ENCODE peak calls at places on chromosomes 7 and 10, in seven cellular contexts. One of them, this sample, is unnamed.

GRCh38 chr10:113297226-113297625 is 255.6 kb upstream of the HABP2 start:
- DNase-seq in ovary: no peak
- DNase-seq in heart right ventricle: no peak
- DNase-seq in A549: no peak
- DNase-seq in cardiac muscle cell: no peak
- DNase-seq in IMR-90: peak; percentile 14
- DNase-seq in adrenal gland: no peak
- DNase-seq in this sample: no peak

GRCh38 chr7:2575046-2575732 is 16.4 kb downstream of the IQCE start:
- DNase-seq in ovary: no peak
- DNase-seq in heart right ventricle: no peak
- DNase-seq in A549: no peak
- DNase-seq in cardiac muscle cell: no peak
- DNase-seq in IMR-90: no peak
- DNase-seq in adrenal gland: no peak
- DNase-seq in this sample: no peak

GRCh38 chr10:84613336-84614021 is 285.1 kb downstream of the CCSER2 start:
- DNase-seq in ovary: no peak
- DNase-seq in heart right ventricle: peak; percentile 9
- DNase-seq in A549: peak; percentile 41
- DNase-seq in cardiac muscle cell: peak; percentile 87
- DNase-seq in IMR-90: no peak
- DNase-seq in adrenal gland: no peak
- DNase-seq in this sample: peak; percentile 16

GRCh38 chr7:18927134-18927533 is 190.3 kb downstream of the TWIST1 start:
- DNase-seq in ovary: no peak
- DNase-seq in heart right ventricle: no peak
- DNase-seq in A549: no peak
- DNase-seq in cardiac muscle cell: no peak
- DNase-seq in IMR-90: peak; percentile 72
- DNase-seq in adrenal gland: no peak
- DNase-seq in this sample: no peak

GRCh38 chr7:151837285-151838042 is 39.5 kb downstream of the PRKAG2 start:
- DNase-seq in ovary: no peak
- DNase-seq in heart right ventricle: no peak
- DNase-seq in A549: no peak
- DNase-seq in cardiac muscle cell: peak; percentile 31
- DNase-seq in IMR-90: no peak
- DNase-seq in adrenal gland: no peak
- DNase-seq in this sample: no peak

GRCh38 chr10:118737594-118738302 is 17.0 kb downstream of the CACUL1 start:
- DNase-seq in ovary: no peak
- DNase-seq in heart right ventricle: no peak
- DNase-seq in A549: no peak
- DNase-seq in cardiac muscle cell: no peak
- DNase-seq in IMR-90: no peak
- DNase-seq in adrenal gland: no peak
- DNase-seq in this sample: no peak

GRCh38 chr10:77563638-77564270 is 73.9 kb downstream of the KCNMA1 start:
- DNase-seq in ovary: no peak
- DNase-seq in heart right ventricle: no peak
- DNase-seq in A549: no peak
- DNase-seq in cardiac muscle cell: no peak
- DNase-seq in IMR-90: no peak
- DNase-seq in adrenal gland: no peak
- DNase-seq in this sample: no peak

GRCh38 chr7:129843365-129843898 is 109.3 kb downstream of the UBE2H start:
- DNase-seq in ovary: no peak
- DNase-seq in heart right ventricle: no peak
- DNase-seq in A549: no peak
- DNase-seq in cardiac muscle cell: no peak
- DNase-seq in IMR-90: no peak
- DNase-seq in adrenal gland: no peak
- DNase-seq in this sample: no peak

GRCh38 chr10:86359111-86359510 is 7.5 kb downstream of the GRID1 start:
- DNase-seq in ovary: peak; percentile 3
- DNase-seq in heart right ventricle: no peak
- DNase-seq in A549: no peak
- DNase-seq in cardiac muscle cell: no peak
- DNase-seq in IMR-90: no peak
- DNase-seq in adrenal gland: no peak
- DNase-seq in this sample: no peak

GRCh38 chr7:127514499-127514898 is 70.9 kb downstream of the GCC1 start:
- DNase-seq in ovary: no peak
- DNase-seq in heart right ventricle: no peak
- DNase-seq in A549: peak; percentile 31
- DNase-seq in cardiac muscle cell: peak; percentile 34
- DNase-seq in IMR-90: peak; percentile 39
- DNase-seq in adrenal gland: no peak
- DNase-seq in this sample: no peak

GRCh38 chr7:105389090-105389650 is 449 bp upstream of the SRPK2 start:
- DNase-seq in ovary: no peak
- DNase-seq in heart right ventricle: peak; percentile 46
- DNase-seq in A549: peak; percentile 89
- DNase-seq in cardiac muscle cell: peak; percentile 77
- DNase-seq in IMR-90: peak; percentile 40
- DNase-seq in adrenal gland: peak; percentile 53
- DNase-seq in this sample: peak; percentile 20

GRCh38 chr7:136133491-136133990 is 156.4 kb upstream of the MTPN start:
- DNase-seq in ovary: no peak
- DNase-seq in heart right ventricle: no peak
- DNase-seq in A549: no peak
- DNase-seq in cardiac muscle cell: peak; percentile 10
- DNase-seq in IMR-90: peak; percentile 8
- DNase-seq in adrenal gland: no peak
- DNase-seq in this sample: no peak

GRCh38 chr10:131576341-131577177 is 265.0 kb upstream of the TCERG1L start:
- DNase-seq in ovary: no peak
- DNase-seq in heart right ventricle: no peak
- DNase-seq in A549: no peak
- DNase-seq in cardiac muscle cell: no peak
- DNase-seq in IMR-90: no peak
- DNase-seq in adrenal gland: no peak
- DNase-seq in this sample: no peak

GRCh38 chr10:117458571-117458970 is 83.3 kb upstream of the PDZD8 start:
- DNase-seq in ovary: no peak
- DNase-seq in heart right ventricle: no peak
- DNase-seq in A549: no peak
- DNase-seq in cardiac muscle cell: no peak
- DNase-seq in IMR-90: no peak
- DNase-seq in adrenal gland: no peak
- DNase-seq in this sample: no peak

GRCh38 chr10:132175907-132176581 is 10.7 kb upstream of the DPYSL4 start:
- DNase-seq in ovary: no peak
- DNase-seq in heart right ventricle: no peak
- DNase-seq in A549: no peak
- DNase-seq in cardiac muscle cell: peak; percentile 30
- DNase-seq in IMR-90: no peak
- DNase-seq in adrenal gland: no peak
- DNase-seq in this sample: no peak

GRCh38 chr7:85426487-85426960 is 239.7 kb upstream of the SEMA3D start:
- DNase-seq in ovary: no peak
- DNase-seq in heart right ventricle: no peak
- DNase-seq in A549: no peak
- DNase-seq in cardiac muscle cell: no peak
- DNase-seq in IMR-90: peak; percentile 29
- DNase-seq in adrenal gland: no peak
- DNase-seq in this sample: no peak

GRCh38 chr7:108181073-108181985 is 51.2 kb upstream of the LAMB4 start:
- DNase-seq in ovary: no peak
- DNase-seq in heart right ventricle: no peak
- DNase-seq in A549: peak; percentile 39
- DNase-seq in cardiac muscle cell: peak; percentile 51
- DNase-seq in IMR-90: peak; percentile 67
- DNase-seq in adrenal gland: no peak
- DNase-seq in this sample: no peak

GRCh38 chr10:78923644-78924318 is 145.0 kb upstream of the ZMIZ1 start:
- DNase-seq in ovary: no peak
- DNase-seq in heart right ventricle: no peak
- DNase-seq in A549: no peak
- DNase-seq in cardiac muscle cell: no peak
- DNase-seq in IMR-90: no peak
- DNase-seq in adrenal gland: no peak
- DNase-seq in this sample: no peak

GRCh38 chr10:26448706-26449435 is 10.7 kb downstream of the APBB1IP start:
- DNase-seq in ovary: no peak
- DNase-seq in heart right ventricle: no peak
- DNase-seq in A549: no peak
- DNase-seq in cardiac muscle cell: no peak
- DNase-seq in IMR-90: no peak
- DNase-seq in adrenal gland: no peak
- DNase-seq in this sample: peak; percentile 92

GRCh38 chr7:52479990-52480389 is 555.4 kb upstream of the POM121L12 start:
- DNase-seq in ovary: no peak
- DNase-seq in heart right ventricle: no peak
- DNase-seq in A549: no peak
- DNase-seq in cardiac muscle cell: no peak
- DNase-seq in IMR-90: no peak
- DNase-seq in adrenal gland: no peak
- DNase-seq in this sample: no peak
- H3K4me1 ChIP-seq in ovary: no peaks in the 10 kb centered on the region
- H3K4me1 ChIP-seq in heart right ventricle: no peaks in the 10 kb centered on the region
- H3K4me1 ChIP-seq in A549: no peaks in the 10 kb centered on the region
- H3K4me1 ChIP-seq in cardiac muscle cell: no peaks in the 10 kb centered on the region
- H3K4me1 ChIP-seq in IMR-90: no peaks in the 10 kb centered on the region
- H3K4me1 ChIP-seq in adrenal gland: no peaks in the 10 kb centered on the region
- H3K4me1 ChIP-seq in this sample: no peaks in the 10 kb centered on the region

DNA sequence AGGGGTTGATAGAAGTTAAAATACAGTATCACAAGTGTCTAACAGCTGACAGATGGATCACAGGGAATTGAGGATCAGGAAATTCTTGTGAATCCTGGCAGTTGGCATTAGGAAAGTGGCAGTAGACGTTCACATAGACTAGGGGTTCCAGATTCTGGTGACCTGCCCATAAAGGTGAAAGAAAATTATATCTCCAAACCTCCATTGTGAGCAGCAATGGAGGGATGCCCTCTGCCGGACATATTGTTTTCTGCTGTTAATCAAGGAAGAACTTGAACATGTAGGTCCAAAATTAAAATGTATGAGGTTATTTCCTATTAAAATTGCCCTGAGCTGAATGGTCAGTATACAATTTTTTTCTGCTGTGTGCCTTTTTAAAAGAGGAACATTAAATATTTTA is 5.1 kb downstream of the NME8 start:
- DNase-seq in ovary: no peak
- DNase-seq in heart right ventricle: no peak
- DNase-seq in A549: peak; percentile 16
- DNase-seq in cardiac muscle cell: peak; percentile 49
- DNase-seq in IMR-90: no peak
- DNase-seq in adrenal gland: no peak
- DNase-seq in this sample: no peak
- TF ChIP-seq CTCF in ovary: no peak
- TF ChIP-seq CTCF in heart right ventricle: no peak
- TF ChIP-seq CTCF in A549: peak; percentile 64
- TF ChIP-seq CTCF in cardiac muscle cell: peak; percentile 39
- TF ChIP-seq CTCF in IMR-90: no peak
- TF ChIP-seq CTCF in adrenal gland: no peak
- TF ChIP-seq CTCF in this sample: no peak

GRCh38 chr10:31942892-31943291 is 14.3 kb upstream of the ARHGAP12 start:
- DNase-seq in ovary: no peak
- DNase-seq in heart right ventricle: no peak
- DNase-seq in A549: no peak
- DNase-seq in cardiac muscle cell: no peak
- DNase-seq in IMR-90: no peak
- DNase-seq in adrenal gland: no peak
- DNase-seq in this sample: no peak
- H3K4me3 ChIP-seq in ovary: no peak overlapping the region
- H3K4me3 ChIP-seq in heart right ventricle: no peak overlapping the region
- H3K4me3 ChIP-seq in A549: no peak overlapping the region
- H3K4me3 ChIP-seq in cardiac muscle cell: no peak overlapping the region
- H3K4me3 ChIP-seq in IMR-90: no peak overlapping the region
- H3K4me3 ChIP-seq in adrenal gland: no peak overlapping the region
- H3K4me3 ChIP-seq in this sample: no peak overlapping the region

GRCh38 chr7:158819571-158820203 is 9.6 kb downstream of the ESYT2 start:
- DNase-seq in ovary: no peak
- DNase-seq in heart right ventricle: no peak
- DNase-seq in A549: no peak
- DNase-seq in cardiac muscle cell: no peak
- DNase-seq in IMR-90: no peak
- DNase-seq in adrenal gland: no peak
- DNase-seq in this sample: no peak
- H3K4me1 ChIP-seq in ovary: peaks cover 33% of the 10 kb centered on the region
- H3K4me1 ChIP-seq in heart right ventricle: peaks cover 94% of the 10 kb centered on the region
- H3K4me1 ChIP-seq in A549: peaks cover 78% of the 10 kb centered on the region
- H3K4me1 ChIP-seq in cardiac muscle cell: peaks cover 28% of the 10 kb centered on the region
- H3K4me1 ChIP-seq in IMR-90: peaks cover 23% of the 10 kb centered on the region
- H3K4me1 ChIP-seq in adrenal gland: peaks cover 39% of the 10 kb centered on the region
- H3K4me1 ChIP-seq in this sample: peaks cover 92% of the 10 kb centered on the region

GRCh38 chr7:118184392-118184899 is 482 bp downstream of the LSM8 start:
- DNase-seq in ovary: no peak
- DNase-seq in heart right ventricle: no peak
- DNase-seq in A549: peak; percentile 9
- DNase-seq in cardiac muscle cell: no peak
- DNase-seq in IMR-90: no peak
- DNase-seq in adrenal gland: no peak
- DNase-seq in this sample: no peak
- TF ChIP-seq CTCF in ovary: no peak
- TF ChIP-seq CTCF in heart right ventricle: no peak
- TF ChIP-seq CTCF in A549: no peak
- TF ChIP-seq CTCF in cardiac muscle cell: no peak
- TF ChIP-seq CTCF in IMR-90: no peak
- TF ChIP-seq CTCF in adrenal gland: no peak
- TF ChIP-seq CTCF in this sample: no peak

GRCh38 chr7:27925573-27926201 is 185.7 kb downstream of the TAX1BP1 start:
- DNase-seq in ovary: no peak
- DNase-seq in heart right ventricle: no peak
- DNase-seq in A549: no peak
- DNase-seq in cardiac muscle cell: no peak
- DNase-seq in IMR-90: no peak
- DNase-seq in adrenal gland: no peak
- DNase-seq in this sample: no peak
- H3K4me3 ChIP-seq in ovary: no peak overlapping the region
- H3K4me3 ChIP-seq in heart right ventricle: no peak overlapping the region
- H3K4me3 ChIP-seq in A549: no peak overlapping the region
- H3K4me3 ChIP-seq in cardiac muscle cell: no peak overlapping the region
- H3K4me3 ChIP-seq in IMR-90: no peak overlapping the region
- H3K4me3 ChIP-seq in adrenal gland: no peak overlapping the region
- H3K4me3 ChIP-seq in this sample: no peak overlapping the region

GRCh38 chr7:1043552-1044188 is 676 bp upstream of the GPR146 start:
- DNase-seq in ovary: no peak
- DNase-seq in heart right ventricle: no peak
- DNase-seq in A549: no peak
- DNase-seq in cardiac muscle cell: no peak
- DNase-seq in IMR-90: no peak
- DNase-seq in adrenal gland: peak; percentile 41
- DNase-seq in this sample: no peak

GRCh38 chr7:1044189-1045037 is at the start of gene GPR146:
- DNase-seq in ovary: peak; percentile 99
- DNase-seq in heart right ventricle: peak; percentile 97
- DNase-seq in A549: peak; percentile 99
- DNase-seq in cardiac muscle cell: peak; percentile 99
- DNase-seq in IMR-90: peak; percentile 94
- DNase-seq in adrenal gland: peak; percentile 98
- DNase-seq in this sample: peak; percentile 93

GRCh38 chr7:1040790-1041189 is 3.6 kb upstream of the GPR146 start:
- DNase-seq in ovary: peak; percentile 73
- DNase-seq in heart right ventricle: no peak
- DNase-seq in A549: no peak
- DNase-seq in cardiac muscle cell: no peak
- DNase-seq in IMR-90: peak; percentile 76
- DNase-seq in adrenal gland: no peak
- DNase-seq in this sample: no peak

GRCh38 chr7:1041471-1042160 is 2.7 kb upstream of the GPR146 start:
- DNase-seq in ovary: no peak
- DNase-seq in heart right ventricle: no peak
- DNase-seq in A549: no peak
- DNase-seq in cardiac muscle cell: no peak
- DNase-seq in IMR-90: peak; percentile 12
- DNase-seq in adrenal gland: no peak
- DNase-seq in this sample: no peak

GRCh38 chr7:1042161-1042833 is 2.0 kb upstream of the GPR146 start:
- DNase-seq in ovary: no peak
- DNase-seq in heart right ventricle: no peak
- DNase-seq in A549: no peak
- DNase-seq in cardiac muscle cell: no peak
- DNase-seq in IMR-90: no peak
- DNase-seq in adrenal gland: no peak
- DNase-seq in this sample: no peak
- H3K4me1 ChIP-seq in ovary: peaks cover 19% of the 10 kb centered on the region
- H3K4me1 ChIP-seq in heart right ventricle: peaks cover 61% of the 10 kb centered on the region
- H3K4me1 ChIP-seq in A549: peaks cover 18% of the 10 kb centered on the region
- H3K4me1 ChIP-seq in cardiac muscle cell: peaks cover 26% of the 10 kb centered on the region
- H3K4me1 ChIP-seq in IMR-90: peaks cover 20% of the 10 kb centered on the region
- H3K4me1 ChIP-seq in adrenal gland: peaks cover 16% of the 10 kb centered on the region
- H3K4me1 ChIP-seq in this sample: peaks cover 27% of the 10 kb centered on the region